ENCODE peak calls at places on chromosomes 2 and 18, in four cellular contexts. One of them, this sample, is unnamed.

GRCh38 chr2:63434024-63434423 is 154.3 kb downstream of the WDPCP start:
- DNase-seq in MCF 10A: no peak
- DNase-seq in foreskin fibroblast: no peak
- DNase-seq in RPMI8226: no peak
- DNase-seq in this sample: no peak

GRCh38 chr2:223560704-223561435 is 41.3 kb downstream of the SCG2 start:
- DNase-seq in foreskin fibroblast: peak
- DNase-seq in MCF 10A: peak
- DNase-seq in RPMI8226: no peak
- DNase-seq in this sample: no peak

GRCh38 chr2:235516257-235516656 is 22.4 kb downstream of the AGAP1 start:
- DNase-seq in MCF 10A: no peak
- DNase-seq in foreskin fibroblast: no peak
- DNase-seq in RPMI8226: no peak
- DNase-seq in this sample: no peak

GRCh38 chr2:106160786-106161261 is 33.3 kb downstream of the UXS1 start:
- DNase-seq in MCF 10A: no peak
- DNase-seq in foreskin fibroblast: no peak
- DNase-seq in RPMI8226: no peak
- DNase-seq in this sample: no peak

GRCh38 chr2:163553601-163554000 is 182.2 kb downstream of the FIGN start:
- DNase-seq in MCF 10A: no peak
- DNase-seq in RPMI8226: no peak
- DNase-seq in foreskin fibroblast: peak
- DNase-seq in this sample: no peak

GRCh38 chr2:62478093-62478580 is 27.9 kb downstream of the TMEM17 start:
- DNase-seq in RPMI8226: no peak
- DNase-seq in foreskin fibroblast: peak
- DNase-seq in MCF 10A: no peak
- DNase-seq in this sample: no peak

GRCh38 chr18:79988925-79989361 is 580 bp upstream of the TXNL4A start:
- DNase-seq in RPMI8226: no peak
- DNase-seq in MCF 10A: peak
- DNase-seq in foreskin fibroblast: peak
- DNase-seq in this sample: peak

GRCh38 chr2:75142081-75142480 is 57.2 kb downstream of the TACR1 start:
- DNase-seq in MCF 10A: peak
- DNase-seq in RPMI8226: no peak
- DNase-seq in foreskin fibroblast: no peak
- DNase-seq in this sample: no peak

GRCh38 chr2:234187646-234188174 is 137.2 kb downstream of the SPP2 start:
- DNase-seq in MCF 10A: no peak
- DNase-seq in foreskin fibroblast: no peak
- DNase-seq in RPMI8226: no peak
- DNase-seq in this sample: no peak

GRCh38 chr2:84959494-84960156 is 11.3 kb upstream of the KCMF1 start:
- DNase-seq in RPMI8226: no peak
- DNase-seq in foreskin fibroblast: peak
- DNase-seq in MCF 10A: peak
- DNase-seq in this sample: no peak

GRCh38 chr18:59617468-59617932 is 79.7 kb downstream of the CCBE1 start:
- DNase-seq in foreskin fibroblast: peak
- DNase-seq in MCF 10A: peak
- DNase-seq in RPMI8226: no peak
- DNase-seq in this sample: peak

GRCh38 chr2:75277111-75277510 is 77.8 kb upstream of the TACR1 start:
- DNase-seq in RPMI8226: no peak
- DNase-seq in foreskin fibroblast: peak
- DNase-seq in MCF 10A: peak
- DNase-seq in this sample: no peak

This sample was measured in WERI-Rb-1.